ENCODE peak calls at places on chromosomes 6 and 20, in five cellular contexts. R is foreskin keratinocyte, W is IMR-90, N is lower lobe of right lung, T is A549. U is an unnamed sample.

GRCh38 chr20:63626424-63627128 is at the start of gene GMEB2:
- DNase-seq in T (no peak), R (no peak), W (no peak), N (peak), U (peak)

GRCh38 chr20:61306935-61307475 is 54.9 kb downstream of the CDH4 start:
- DNase-seq in W (no peak), R (peak), T (no peak), N (no peak), U (no peak)

GRCh38 chr20:63536997-63537524 is at the start of gene PTK6:
- DNase-seq in W (no peak), T (peak), R (peak), N (peak), U (peak)

GRCh38 chr6:142207265-142207877 is 60.3 kb downstream of the VTA1 start:
- DNase-seq in N (peak), R (peak), T (peak), W (peak), U (no peak)

GRCh38 chr6:111447051-111447450 is 36.0 kb downstream of the REV3L start:
- DNase-seq in R (no peak), N (no peak), T (no peak), W (no peak), U (no peak)

GRCh38 chr6:114747995-114748625 is 405.3 kb upstream of the HS3ST5 start:
- DNase-seq in T (peak), N (peak), W (peak), R (peak), U (no peak)

GRCh38 chr6:95949985-95950384 is 65.8 kb upstream of the FUT9 start:
- DNase-seq in N (no peak), W (no peak), R (no peak), T (no peak), U (no peak)

GRCh38 chr20:63639093-63639860 is 12.4 kb upstream of the GMEB2 start:
- DNase-seq in R (no peak), T (no peak), W (no peak), N (peak), U (no peak)

GRCh38 chr20:53208110-53208908 is 236.2 kb downstream of the TSHZ2 start:
- DNase-seq in N (no peak), T (peak), W (no peak), R (no peak), U (no peak)

GRCh38 chr20:36337886-36338285 is 31.7 kb downstream of the DLGAP4 start:
- DNase-seq in T (no peak), W (no peak), N (no peak), R (no peak), U (no peak)

GRCh38 chr6:124655856-124656255 is 306.4 kb upstream of the RNF217 start:
- DNase-seq in T (no peak), R (no peak), W (no peak), N (no peak), U (no peak)

GRCh38 chr6:43803783-43804549 is 34.0 kb downstream of the VEGFA start:
- DNase-seq in T (no peak), W (peak), R (no peak), N (no peak), U (peak)

GRCh38 chr20:3925113-3925695 is 36.0 kb downstream of the PANK2 start:
- DNase-seq in W (no peak), N (no peak), T (no peak), R (no peak), U (no peak)
- TF ChIP-seq CTCF in W (no peak), N (no peak), T (no peak), R (no peak), U (no peak)

GRCh38 chr6:93721386-93722048 is 302.2 kb upstream of the EPHA7 start:
- DNase-seq in R (no peak), W (no peak), N (no peak), T (peak), U (no peak)
- TF ChIP-seq CTCF in R (no peak), W (no peak), N (no peak), T (peak), U (no peak)

GRCh38 chr6:119116712-119117281 is 38.3 kb upstream of the FAM184A start:
- DNase-seq in N (no peak), W (no peak), R (no peak), T (no peak), U (no peak)
- TF ChIP-seq CTCF in N (no peak), W (no peak), R (peak), T (no peak), U (peak)

DNA sequence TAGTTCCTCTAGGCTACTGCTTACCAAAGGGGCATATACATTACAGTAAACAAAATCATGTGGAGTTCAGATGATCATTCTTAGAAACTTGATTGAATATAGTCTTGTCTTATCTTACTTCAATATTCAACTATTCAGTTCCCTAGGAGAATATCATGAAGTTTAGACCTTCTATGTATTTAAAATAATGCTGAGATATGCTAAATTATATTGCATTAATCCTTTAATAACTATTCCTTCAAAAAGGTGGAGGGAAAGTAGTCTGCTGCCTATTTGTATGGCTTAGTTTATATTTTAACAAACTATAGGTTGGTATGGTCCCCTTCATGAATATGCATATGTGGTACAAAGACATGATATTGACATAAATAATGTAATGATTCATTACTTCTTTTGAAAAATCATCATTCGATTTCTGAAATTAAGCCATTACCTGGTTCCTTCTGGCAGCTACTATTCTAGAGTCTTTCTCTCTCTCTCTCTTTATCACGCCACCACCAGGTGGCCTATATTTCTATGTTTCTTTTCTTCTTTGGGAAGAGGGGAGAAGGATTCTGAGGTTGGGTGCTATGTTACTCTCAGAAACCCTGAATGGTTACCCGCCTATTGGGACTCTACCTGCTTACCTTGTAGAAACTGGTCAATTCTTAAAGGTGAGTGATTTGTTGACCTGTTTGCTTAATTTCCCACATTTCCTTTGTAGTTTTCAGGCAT is 855.8 kb downstream of the HACE1 start:
- DNase-seq in W (no peak), R (no peak), N (no peak), T (no peak), U (no peak)
- TF ChIP-seq CTCF in W (no peak), R (no peak), N (no peak), T (no peak), U (no peak)

GRCh38 chr6:5992551-5993225 is 14.0 kb downstream of the NRN1 start:
- DNase-seq in W (no peak), N (no peak), R (no peak), T (no peak), U (no peak)
- TF ChIP-seq CTCF in W (no peak), N (no peak), R (no peak), T (no peak), U (no peak)

DNA sequence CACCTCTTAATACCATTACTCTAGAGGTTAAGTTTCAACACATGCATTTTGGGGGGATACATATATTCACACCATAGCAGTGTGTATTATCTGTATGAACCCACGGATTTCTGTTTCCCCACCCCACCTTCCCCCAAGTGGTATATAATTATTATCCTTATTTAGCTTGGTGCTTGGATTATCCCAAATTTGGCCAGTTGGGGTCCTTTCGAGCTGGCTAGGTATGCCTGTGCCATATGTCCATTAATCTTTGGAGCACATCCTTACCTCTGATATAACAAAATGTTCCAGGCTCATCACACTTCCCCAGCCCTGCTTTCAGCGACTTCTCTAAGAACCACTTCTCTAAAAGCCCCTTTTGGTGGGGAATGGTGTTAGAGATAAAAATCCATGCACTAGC is 118.7 kb upstream of the MLIP start:
- DNase-seq in T (no peak), N (no peak), R (no peak), W (no peak), U (no peak)
- TF ChIP-seq CTCF in T (no peak), N (no peak), R (peak), W (no peak), U (no peak)

DNA sequence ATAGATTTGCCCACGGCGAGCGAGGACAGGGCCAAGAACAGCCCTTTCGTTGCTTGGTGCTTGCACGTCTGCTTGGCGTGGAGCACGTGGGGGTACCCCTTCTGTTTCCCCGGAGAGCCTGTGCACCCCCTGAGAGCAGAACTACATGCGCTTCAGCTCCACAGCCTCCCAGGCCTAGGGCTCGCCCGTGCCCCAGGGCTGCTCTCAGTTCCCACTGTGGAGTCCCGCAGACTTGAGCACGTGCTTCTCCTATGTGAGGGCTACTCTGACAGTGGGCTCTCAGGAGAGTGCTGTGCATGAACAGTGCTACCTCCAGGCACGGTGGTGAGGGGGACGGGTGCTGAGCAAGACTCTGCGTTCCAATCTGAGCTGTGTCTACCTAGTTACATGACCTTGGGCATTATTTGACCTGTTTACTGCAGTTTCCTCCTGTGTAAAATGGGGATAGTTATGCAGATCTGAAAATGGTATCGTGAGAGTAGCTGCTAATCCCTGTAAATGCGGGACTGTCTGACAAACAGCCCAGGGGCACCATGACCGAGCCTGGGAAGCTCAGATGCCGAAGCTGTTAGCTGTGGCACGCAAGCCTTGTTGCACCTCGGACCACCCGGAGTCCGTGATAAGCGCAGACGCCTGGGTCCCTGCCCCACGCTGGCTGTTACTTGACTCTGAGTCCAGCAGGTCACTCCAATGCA is 82.4 kb downstream of the IRF4 start:
- DNase-seq in R (no peak), T (no peak), W (no peak), N (no peak), U (no peak)
- TF ChIP-seq CTCF in R (no peak), T (no peak), W (no peak), N (no peak), U (no peak)

DNA sequence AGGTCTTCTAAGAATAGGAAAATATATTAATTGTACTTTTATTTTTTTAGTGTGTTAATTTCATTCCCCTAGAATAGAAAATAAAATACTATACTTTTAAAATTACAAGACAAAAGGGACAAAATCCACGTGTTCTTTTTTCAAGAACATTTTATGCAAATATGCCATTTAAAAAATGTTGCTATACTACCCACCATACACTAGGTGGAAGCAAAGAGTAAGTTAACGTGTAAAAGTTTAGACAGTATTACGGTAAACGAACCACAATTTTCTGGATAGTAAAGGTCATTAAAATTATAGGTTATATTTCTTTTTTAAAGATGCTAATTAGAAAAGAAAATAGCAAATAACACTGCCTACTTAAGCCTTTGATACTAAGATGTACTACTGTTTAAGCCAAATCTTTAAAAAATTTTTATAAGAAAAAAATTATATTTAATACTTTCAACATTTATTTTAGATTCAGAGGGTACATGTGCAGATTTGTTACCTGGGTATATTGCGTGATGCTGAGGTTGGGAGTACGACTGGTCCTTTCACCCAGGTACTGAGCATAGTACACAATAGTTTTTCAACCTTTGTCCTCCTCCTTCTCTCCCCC is 287.6 kb downstream of the PHF3 start:
- DNase-seq in T (peak), N (no peak), R (no peak), W (peak), U (no peak)
- TF ChIP-seq CTCF in T (peak), N (peak), R (peak), W (peak), U (peak)

GRCh38 chr20:24993337-24994185 is 1.0 kb upstream of the APMAP start:
- DNase-seq in R (peak), T (peak), N (no peak), W (peak), U (no peak)
- TF ChIP-seq CTCF in R (peak), T (peak), N (peak), W (peak), U (no peak)

DNA sequence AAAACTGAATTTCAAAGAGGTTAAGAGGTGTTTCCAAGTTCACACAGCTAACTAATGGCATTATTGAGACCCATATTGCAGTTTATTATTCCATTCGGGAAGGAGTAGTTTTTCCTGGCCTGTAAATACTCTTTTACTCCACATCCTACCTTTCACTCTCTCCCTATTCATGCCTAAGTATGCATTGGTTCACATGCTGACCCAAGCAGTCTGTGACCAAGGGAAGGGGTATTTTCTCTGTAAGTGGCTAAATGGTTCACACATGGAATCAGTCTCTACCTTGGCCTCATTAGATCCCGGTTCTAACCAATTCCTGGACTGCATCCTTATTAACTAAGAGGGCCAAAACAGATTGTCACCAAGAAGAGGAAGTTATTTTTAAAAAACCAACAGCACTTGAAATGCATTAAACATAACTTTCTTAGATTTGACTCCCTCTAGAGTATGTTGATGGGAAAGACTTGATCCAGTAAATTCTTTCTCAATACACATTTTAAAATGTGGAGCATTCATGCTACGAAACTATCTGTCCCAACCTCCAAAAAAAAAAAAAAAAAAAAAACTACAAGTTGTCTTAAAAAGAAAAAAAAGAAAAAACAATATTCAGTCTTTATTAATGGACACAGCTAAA is 17.8 kb upstream of the RSPO3 start:
- DNase-seq in W (peak), T (peak), N (no peak), R (no peak), U (no peak)
- TF ChIP-seq CTCF in W (peak), T (peak), N (peak), R (peak), U (peak)